ENCODE peak calls at places on chromosome 2, in ten cellular contexts. G is uterus; P is GM23248; O is CD4-positive, alpha-beta T cell; R is esophagus squamous epithelium; U is A549; V is Peyer's patch; X is ovary; D is coronary artery; K is HepG2. S is an unnamed sample.

GRCh38 chr2:205367536-205367935 is 314.8 kb upstream of the NRP2 start:
- DNase-seq in P (no peak), D (no peak), V (no peak), G (no peak), O (no peak), U (no peak), R (no peak), X (no peak), K (no peak), S (no peak)

GRCh38 chr2:44777542-44777941 is 164.0 kb upstream of the SIX3 start:
- DNase-seq in D (no peak), V (peak), G (no peak), O (no peak), R (no peak), P (peak), K (no peak), X (no peak), U (no peak), S (no peak)

GRCh38 chr2:238169021-238169707 is 10.4 kb downstream of the ERFE start:
- DNase-seq in V (peak), D (peak), O (no peak), X (peak), G (peak), U (peak), P (peak), K (no peak), R (no peak), S (no peak)

GRCh38 chr2:1842945-1843344 is 98.6 kb upstream of the PXDN start:
- DNase-seq in G (no peak), K (no peak), R (no peak), U (no peak), X (no peak), D (no peak), V (no peak), O (no peak), P (no peak), S (no peak)

GRCh38 chr2:172894723-172895387 is 159.2 kb downstream of the RAPGEF4 start:
- DNase-seq in R (no peak), V (no peak), X (no peak), O (no peak), K (no peak), P (no peak), G (no peak), U (no peak), D (no peak), S (no peak)

GRCh38 chr2:88860421-88861075 is 169.1 kb downstream of the RPIA start:
- DNase-seq in V (no peak), R (no peak), X (no peak), D (no peak), G (no peak), P (no peak), U (no peak), K (no peak), O (no peak), S (no peak)

GRCh38 chr2:174663572-174663971 is 66.0 kb upstream of the WIPF1 start:
- DNase-seq in O (no peak), R (no peak), K (no peak), P (peak), U (no peak), X (no peak), D (no peak), V (no peak), G (no peak), S (no peak)

GRCh38 chr2:178731300-178731699 is 75.9 kb downstream of the TTN start:
- DNase-seq in R (no peak), O (no peak), K (no peak), P (no peak), G (no peak), U (no peak), V (no peak), D (no peak), X (no peak), S (no peak)

GRCh38 chr2:25528173-25528572 is 145.2 kb downstream of the DTNB start:
- DNase-seq in V (no peak), G (no peak), P (peak), X (no peak), O (no peak), U (no peak), K (no peak), R (no peak), D (no peak), S (no peak)

GRCh38 chr2:167292430-167293171 is 404.3 kb downstream of the XIRP2 start:
- DNase-seq in P (peak), U (peak), V (peak), G (peak), X (peak), O (peak), R (no peak), K (peak), D (peak), S (peak)

GRCh38 chr2:19361325-19361990 is 3.0 kb upstream of the OSR1 start:
- DNase-seq in O (no peak), P (peak), D (no peak), U (no peak), R (no peak), X (no peak), K (no peak), V (no peak), G (no peak), S (no peak)

GRCh38 chr2:230921806-230922595 is 3.0 kb downstream of the GPR55 start:
- DNase-seq in P (no peak), G (no peak), K (no peak), O (no peak), U (no peak), D (no peak), V (peak), R (no peak), X (no peak), S (no peak)

GRCh38 chr2:28338754-28339325 is 53.8 kb upstream of the FOSL2 start:
- DNase-seq in O (no peak), X (no peak), G (no peak), V (no peak), K (no peak), R (no peak), D (no peak), P (no peak), U (no peak), S (no peak)

GRCh38 chr2:12047761-12048160 is 301.3 kb downstream of the LPIN1 start:
- DNase-seq in K (no peak), R (no peak), P (no peak), V (no peak), X (no peak), O (no peak), D (no peak), U (no peak), G (no peak), S (no peak)

GRCh38 chr2:2014251-2014761 is 270.0 kb upstream of the PXDN start:
- DNase-seq in P (peak), X (no peak), V (no peak), U (no peak), G (no peak), D (no peak), O (no peak), R (no peak), K (no peak), S (peak)

GRCh38 chr2:225270861-225271260 is 128.6 kb upstream of the NYAP2 start:
- DNase-seq in K (no peak), R (no peak), D (no peak), O (no peak), V (peak), P (peak), X (no peak), U (peak), G (no peak), S (no peak)

GRCh38 chr2:10934979-10935350 is 23.2 kb downstream of the KCNF1 start:
- DNase-seq in X (no peak), D (no peak), P (no peak), U (no peak), O (no peak), R (no peak), V (no peak), K (no peak), G (no peak), S (no peak)

GRCh38 chr2:400988-401679 is 113.2 kb upstream of the ALKAL2 start:
- DNase-seq in V (no peak), P (no peak), U (no peak), K (no peak), O (no peak), X (no peak), D (no peak), R (no peak), G (no peak), S (no peak)

GRCh38 chr2:99159594-99159993 is 4.8 kb downstream of the LIPT1 start:
- DNase-seq in X (no peak), D (no peak), R (no peak), O (no peak), K (no peak), U (no peak), V (no peak), P (no peak), G (no peak), S (no peak)

GRCh38 chr2:109419960-109420370 is 193.8 kb downstream of the SEPTIN10 start:
- DNase-seq in P (peak), U (no peak), X (no peak), R (no peak), O (no peak), G (no peak), K (no peak), V (no peak), D (no peak), S (no peak)

GRCh38 chr2:197711576-197711975 is 6.4 kb downstream of the MARS2 start:
- DNase-seq in P (peak), G (no peak), U (no peak), D (no peak), K (no peak), V (no peak), R (no peak), X (no peak), O (no peak), S (no peak)

GRCh38 chr2:189192766-189193165 is 13.2 kb upstream of the COL5A2 start:
- DNase-seq in D (no peak), V (no peak), R (no peak), G (no peak), O (no peak), P (no peak), K (no peak), U (no peak), X (no peak), S (no peak)

GRCh38 chr2:176729706-176730569 is 460.7 kb downstream of the MTX2 start:
- DNase-seq in R (no peak), X (peak), D (peak), K (no peak), O (no peak), G (peak), V (no peak), U (no peak), P (peak), S (no peak)

GRCh38 chr2:224849264-224849663 is 133.1 kb upstream of the CCDC195 start:
- DNase-seq in O (no peak), U (peak), X (no peak), G (no peak), D (no peak), R (no peak), K (no peak), P (no peak), V (no peak), S (no peak)

GRCh38 chr2:176129825-176130152 is 284 bp downstream of the HOXD8 start:
- DNase-seq in R (no peak), G (no peak), K (no peak), U (no peak), P (no peak), O (no peak), X (no peak), D (no peak), V (no peak), S (no peak)

GRCh38 chr2:45759310-45759851 is 107.9 kb downstream of the PRKCE start:
- DNase-seq in D (no peak), X (no peak), P (peak), G (peak), U (no peak), R (no peak), V (no peak), K (no peak), O (no peak), S (no peak)

GRCh38 chr2:53600835-53601234 is 166.8 kb upstream of the CHAC2 start:
- DNase-seq in V (no peak), P (no peak), U (no peak), O (no peak), X (no peak), D (no peak), G (no peak), R (no peak), K (no peak), S (no peak)

GRCh38 chr2:154709215-154709614 is 10.7 kb downstream of the KCNJ3 start:
- DNase-seq in D (no peak), O (no peak), R (no peak), P (no peak), X (no peak), U (no peak), G (no peak), V (no peak), K (no peak), S (no peak)

DNA sequence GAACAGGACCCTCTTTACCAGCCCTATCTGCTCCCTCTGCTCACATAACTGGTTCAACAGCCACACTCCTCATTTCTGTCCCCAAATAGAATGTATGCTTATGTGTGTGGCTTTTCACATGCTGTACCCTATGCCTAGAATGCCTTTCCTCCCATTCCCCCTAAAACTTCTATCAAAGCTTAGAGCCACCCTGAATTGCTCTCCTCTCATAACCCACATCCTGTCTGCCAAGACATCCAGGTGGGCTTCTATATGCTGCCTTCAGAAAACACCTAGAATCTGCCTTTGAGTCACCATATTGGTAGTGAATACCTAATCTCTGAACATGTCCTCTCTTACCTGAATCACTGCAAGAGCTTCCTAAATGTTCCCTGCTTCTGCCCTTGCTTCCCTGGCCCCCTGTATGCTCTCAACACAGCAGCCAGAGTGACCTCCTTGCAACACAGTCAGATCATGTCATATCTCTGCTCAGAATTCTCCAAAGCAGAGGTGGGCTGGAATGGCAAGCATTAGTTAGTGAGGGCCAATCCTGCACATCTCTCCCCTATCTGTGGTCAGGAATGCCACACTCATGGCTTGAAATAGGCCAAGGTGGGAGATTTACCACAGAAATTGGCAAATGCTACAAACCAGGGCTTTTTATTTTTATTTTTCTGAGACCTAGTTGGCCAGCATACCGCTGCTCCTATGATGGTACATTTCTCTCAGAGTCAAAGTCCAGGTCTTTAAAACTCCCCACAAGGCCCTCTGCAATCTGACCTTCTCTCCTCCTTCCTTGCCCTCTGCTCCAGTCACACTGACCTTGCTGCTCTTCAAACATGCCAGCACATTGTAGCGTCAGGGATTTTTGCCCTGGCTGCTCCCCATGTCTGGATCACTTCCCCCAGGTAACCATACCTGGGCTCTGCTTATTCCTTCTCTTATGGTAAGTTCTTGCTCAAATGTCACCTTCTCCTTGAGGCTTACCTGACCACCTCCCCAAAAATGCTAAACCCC is 111.8 kb upstream of the STON1 start:
- DNase-seq in P (no peak), X (no peak), V (no peak), R (no peak), D (no peak), U (no peak), O (no peak), G (no peak), K (peak), S (no peak)
- H3K27ac ChIP-seq in P (no peak), X (no peak), V (no peak), R (no peak), D (no peak), U (no peak), O (no peak), G (no peak), K (peak), S (peak)

DNA sequence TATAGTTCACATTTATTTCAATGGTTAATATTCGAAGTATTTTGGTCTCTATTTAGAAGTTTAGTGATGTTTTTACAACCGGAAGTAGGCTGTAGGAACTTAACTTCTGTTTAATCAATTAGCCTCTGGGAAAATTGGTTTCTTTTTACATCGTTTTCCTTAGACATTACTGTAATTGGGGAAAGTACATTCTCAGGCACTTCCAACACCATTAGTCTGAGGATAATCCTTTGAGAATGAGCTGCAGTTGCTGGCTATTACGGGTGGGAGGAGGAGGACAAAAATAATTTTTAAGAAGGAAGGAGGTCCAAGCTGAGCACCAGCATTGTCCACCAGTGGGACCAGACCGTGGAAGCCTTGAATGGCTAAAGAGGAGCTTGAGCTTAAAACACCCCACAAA is 70.4 kb upstream of the ST3GAL5 start:
- DNase-seq in O (no peak), K (no peak), G (no peak), R (no peak), D (no peak), X (no peak), P (no peak), U (no peak), V (no peak), S (no peak)
- H3K27ac ChIP-seq in O (no peak), K (no peak), G (no peak), R (no peak), D (no peak), X (no peak), P (no peak), U (peak), V (no peak), S (no peak)

GRCh38 chr2:63440612-63441011 is 147.7 kb downstream of the WDPCP start:
- DNase-seq in O (no peak), V (no peak), P (peak), U (no peak), G (no peak), D (no peak), K (no peak), R (no peak), X (no peak), S (no peak)

GRCh38 chr2:63446658-63447057 is 141.6 kb downstream of the WDPCP start:
- DNase-seq in X (no peak), D (no peak), G (no peak), U (no peak), R (no peak), K (no peak), O (no peak), P (no peak), V (no peak), S (no peak)

GRCh38 chr2:63444565-63445288 is 143.6 kb downstream of the WDPCP start:
- DNase-seq in O (no peak), K (no peak), U (no peak), G (no peak), D (no peak), V (no peak), X (no peak), P (no peak), R (no peak), S (no peak)
- H3K27ac ChIP-seq in O (no peak), K (no peak), U (no peak), G (no peak), D (no peak), V (no peak), X (no peak), P (no peak), R (no peak), S (no peak)

GRCh38 chr2:146978891-146979555 is 865.8 kb upstream of the ACVR2A start:
- DNase-seq in O (no peak), K (no peak), D (no peak), X (no peak), U (no peak), P (peak), R (no peak), G (no peak), V (no peak), S (no peak)
- H3K27ac ChIP-seq in O (no peak), K (no peak), D (no peak), X (no peak), U (no peak), P (peak), R (no peak), G (no peak), V (no peak), S (no peak)

GRCh38 chr2:16224298-16225045 is 284.1 kb downstream of the MYCN start:
- DNase-seq in X (no peak), R (no peak), K (no peak), U (no peak), P (no peak), D (no peak), O (no peak), V (no peak), G (no peak), S (no peak)

GRCh38 chr2:16223481-16224177 is 283.3 kb downstream of the MYCN start:
- DNase-seq in O (no peak), V (no peak), X (no peak), D (no peak), P (no peak), G (no peak), U (no peak), K (no peak), R (no peak), S (no peak)

GRCh38 chr2:16223071-16223470 is 282.7 kb downstream of the MYCN start:
- DNase-seq in G (no peak), O (no peak), X (no peak), D (no peak), U (no peak), P (no peak), R (no peak), K (no peak), V (no peak), S (no peak)

GRCh38 chr2:16221461-16222010 is 281.2 kb downstream of the MYCN start:
- DNase-seq in O (no peak), G (no peak), P (no peak), K (no peak), V (no peak), D (no peak), X (no peak), U (no peak), R (no peak), S (no peak)

DNA sequence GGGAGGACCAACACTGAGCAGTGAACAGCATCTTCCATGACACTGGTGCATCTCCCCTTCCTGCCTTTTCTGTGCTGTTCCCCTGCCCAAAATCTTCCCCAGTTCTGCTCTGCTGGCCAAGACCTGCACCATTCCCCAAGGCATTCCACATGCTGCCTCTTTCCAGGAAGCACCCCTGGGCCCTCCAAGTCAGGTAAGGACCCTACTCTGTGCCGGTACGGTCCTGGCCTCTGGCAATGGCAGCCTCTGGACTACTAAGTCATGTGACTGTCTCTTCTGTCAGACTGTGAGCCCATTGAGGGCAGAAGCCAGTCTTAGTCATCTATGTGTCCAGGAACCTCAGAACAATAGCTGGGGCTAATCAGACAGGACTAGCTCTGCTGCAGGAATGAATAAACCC is 282.0 kb downstream of the MYCN start:
- DNase-seq in K (no peak), G (no peak), X (no peak), P (no peak), D (no peak), R (no peak), V (no peak), O (no peak), U (no peak), S (no peak)
- H3K27ac ChIP-seq in K (no peak), G (no peak), X (no peak), P (no peak), D (no peak), R (no peak), V (no peak), O (no peak), U (no peak), S (no peak)

DNA sequence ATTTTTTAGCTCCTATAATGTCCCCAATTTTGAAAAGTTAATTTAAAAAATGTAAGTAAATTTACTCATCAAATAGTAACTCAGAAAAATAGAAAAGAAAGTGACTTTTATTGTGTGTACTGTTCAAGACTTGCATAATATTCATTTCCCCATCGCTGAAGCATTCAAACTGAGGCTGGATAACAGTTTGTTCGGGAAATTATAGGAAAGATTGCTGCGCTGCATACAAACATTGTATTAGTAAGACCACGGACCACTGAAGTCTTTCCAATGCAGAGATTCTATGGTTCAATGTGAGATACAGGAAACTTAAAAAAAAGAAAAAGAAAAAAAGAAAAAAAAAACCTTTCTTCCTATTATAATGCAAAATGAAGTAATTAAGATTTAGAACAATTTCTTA is 10.4 kb downstream of the STK17B start:
- DNase-seq in X (no peak), U (no peak), O (no peak), D (no peak), R (no peak), P (no peak), G (no peak), V (no peak), K (no peak), S (no peak)
- H3K27ac ChIP-seq in X (no peak), U (no peak), O (peak), D (no peak), R (peak), P (no peak), G (no peak), V (no peak), K (no peak), S (no peak)

GRCh38 chr2:216414772-216415319 is 2.6 kb downstream of the SMARCAL1 start:
- DNase-seq in K (peak), V (no peak), D (no peak), R (no peak), O (no peak), P (no peak), U (no peak), X (no peak), G (no peak), S (no peak)
- H3K27ac ChIP-seq in K (peak), V (no peak), D (no peak), R (no peak), O (no peak), P (no peak), U (no peak), X (no peak), G (no peak), S (no peak)

GRCh38 chr2:218963597-218963996 is 4.1 kb downstream of the CDK5R2 start:
- DNase-seq in D (no peak), O (no peak), X (no peak), R (no peak), P (no peak), K (no peak), U (no peak), V (no peak), G (no peak), S (no peak)
- H3K27ac ChIP-seq in D (no peak), O (no peak), X (no peak), R (no peak), P (no peak), K (no peak), U (peak), V (no peak), G (no peak), S (no peak)